ENCODE peak calls at places on chromosomes 13 and 19, in four cellular contexts. Q is CD4-positive, CD25-positive, alpha-beta regulatory T cell; L is iris pigment epithelial cell; U is left kidney. X is an unnamed sample.

GRCh38 chr13:74068471-74068870 is 65.7 kb downstream of the KLF12 start:
- DNase-seq in U (no peak), Q (no peak), L (no peak), X (no peak)

GRCh38 chr13:96963786-96964475 is 30.3 kb downstream of the OXGR1 start:
- DNase-seq in L (no peak), Q (no peak), U (no peak), X (no peak)

GRCh38 chr19:3465552-3465951 is 14.8 kb downstream of the SMIM24 start:
- DNase-seq in L (no peak), Q (no peak), U (no peak), X (no peak)

GRCh38 chr19:9671654-9672053 is 3.2 kb downstream of the ZNF562 start:
- DNase-seq in L (peak), Q (no peak), U (no peak), X (no peak)

GRCh38 chr13:105329359-105329758 is 1206.1 kb downstream of the EFNB2 start:
- DNase-seq in Q (no peak), U (no peak), L (no peak), X (no peak)

GRCh38 chr19:49929611-49930482 is 543 bp upstream of the NUP62 start:
- DNase-seq in U (peak), Q (peak), L (peak), X (peak)

GRCh38 chr19:34430738-34431625 is 2.8 kb downstream of the UBA2 start:
- DNase-seq in U (peak), Q (peak), L (peak), X (peak)

GRCh38 chr19:17419154-17419490 is 725 bp upstream of the MVB12A start:
- DNase-seq in Q (no peak), L (no peak), U (no peak), X (no peak)

GRCh38 chr13:58573742-58574141 is 942.2 kb downstream of the PCDH17 start:
- DNase-seq in L (no peak), Q (no peak), U (no peak), X (no peak)

GRCh38 chr13:101972191-101972590 is 429.7 kb downstream of the FGF14 start:
- DNase-seq in Q (no peak), U (no peak), L (no peak), X (no peak)

GRCh38 chr19:48635263-48635965 is 1.8 kb downstream of the DBP start:
- DNase-seq in U (peak), Q (peak), L (no peak), X (peak)

GRCh38 chr13:67231481-67231940 is 1.4 kb upstream of the PCDH9 start:
- DNase-seq in U (no peak), L (peak), Q (no peak), X (no peak)

GRCh38 chr13:50527612-50528509 is 315.6 kb downstream of the DLEU7 start:
- DNase-seq in L (no peak), U (no peak), Q (no peak), X (peak)

GRCh38 chr13:33080962-33081655 is 64.9 kb downstream of the KL start:
- DNase-seq in U (no peak), Q (no peak), L (peak), X (no peak)

GRCh38 chr13:101785858-101786257 is 333.4 kb downstream of the ITGBL1 start:
- DNase-seq in U (peak), L (peak), Q (no peak), X (peak)

GRCh38 chr13:113667771-113668490 is 912 bp downstream of the GRK1 start:
- DNase-seq in Q (no peak), L (no peak), U (no peak), X (no peak)

GRCh38 chr13:102555914-102556553 is 40.8 kb upstream of the TPP2 start:
- DNase-seq in U (peak), Q (peak), L (peak), X (peak)

GRCh38 chr19:55882626-55883025 is 46.3 kb downstream of the NLRP4 start:
- DNase-seq in Q (no peak), L (no peak), U (no peak), X (no peak)

GRCh38 chr13:45615501-45616101 is at the start of gene ERICH6B:
- DNase-seq in Q (no peak), L (peak), U (peak), X (peak)

GRCh38 chr19:3466630-3467029 is 13.7 kb downstream of the SMIM24 start:
- DNase-seq in U (no peak), L (no peak), Q (no peak), X (no peak)

GRCh38 chr19:20103091-20103501 is 25.3 kb downstream of the ZNF90 start:
- DNase-seq in Q (no peak), U (no peak), L (no peak), X (no peak)

GRCh38 chr19:44723952-44724319 is 24.6 kb upstream of the BCL3 start:
- DNase-seq in U (peak), L (peak), Q (peak), X (peak)